ENCODE peak calls at places on chromosomes 7 and 10, in four cellular contexts. I is sigmoid colon, L is breast epithelium, Q is H1. J is an unnamed sample. For H3K4me1, the result is how much of the 10 kb centered on the place peaks cover.

GRCh38 chr10:125124907-125125306 is 35.5 kb downstream of the CTBP2 start:
- DNase-seq in I (peak), L (no peak), Q (no peak), J (no peak)

GRCh38 chr10:97534746-97535367 is 36.1 kb downstream of the UBTD1 start:
- DNase-seq in I (no peak), L (no peak), Q (no peak), J (peak)

GRCh38 chr10:17213646-17214349 is 12.3 kb upstream of the TRDMT1 start:
- DNase-seq in I (no peak), L (no peak), Q (no peak), J (no peak)

GRCh38 chr7:46281071-46281470 is 360.0 kb upstream of the IGFBP3 start:
- DNase-seq in I (no peak), L (no peak), Q (no peak), J (peak)

GRCh38 chr7:105926131-105926530 is 36.9 kb upstream of the CDHR3 start:
- DNase-seq in I (no peak), L (no peak), Q (no peak), J (no peak)

GRCh38 chr7:67618569-67619543 is 622.2 kb downstream of the TYW1 start:
- DNase-seq in I (no peak), L (no peak), Q (peak), J (peak)

GRCh38 chr10:115417585-115418265 is 324.6 kb downstream of the ATRNL1 start:
- DNase-seq in I (peak), L (no peak), Q (peak), J (peak)

GRCh38 chr10:72615985-72616384 is 9.9 kb downstream of the MICU1 start:
- DNase-seq in I (no peak), L (no peak), Q (no peak), J (no peak)

GRCh38 chr10:47361293-47361692 is 13.1 kb downstream of the RBP3 start:
- DNase-seq in I (no peak), L (peak), Q (peak), J (peak)

GRCh38 chr10:129941199-129942018 is 22.7 kb downstream of the EBF3 start:
- DNase-seq in I (peak), L (peak), Q (no peak), J (no peak)

GRCh38 chr10:37728830-37729229 is 128.6 kb downstream of the ZNF248 start:
- DNase-seq in I (peak), L (no peak), Q (no peak), J (no peak)

GRCh38 chr10:16494174-16494573 is 27.5 kb downstream of the C1QL3 start:
- DNase-seq in I (no peak), L (no peak), Q (no peak), J (no peak)

GRCh38 chr10:101103430-101103829 is 27.7 kb upstream of the TLX1 start:
- DNase-seq in I (no peak), L (no peak), Q (no peak), J (no peak)

GRCh38 chr7:56206420-56206819 is 90.2 kb upstream of the NUPR2 start:
- DNase-seq in I (no peak), L (no peak), Q (no peak), J (no peak)

GRCh38 chr10:71294091-71294561 is 24.9 kb upstream of the SLC29A3 start:
- DNase-seq in I (no peak), L (no peak), Q (no peak), J (no peak)

GRCh38 chr7:157009778-157010587 is 480 bp downstream of the MNX1 start:
- DNase-seq in I (no peak), L (no peak), Q (no peak), J (peak)

GRCh38 chr10:66925896-66926719 is at the start of gene LRRTM3:
- DNase-seq in I (peak), L (no peak), Q (peak), J (peak)

GRCh38 chr7:28666144-28666543 is 253.8 kb downstream of the CREB5 start:
- DNase-seq in I (no peak), L (no peak), Q (no peak), J (no peak)

GRCh38 chr10:72812798-72813430 is 80.6 kb upstream of the OIT3 start:
- DNase-seq in I (no peak), L (no peak), Q (no peak), J (no peak)

GRCh38 chr7:47254081-47255006 is 327.6 kb downstream of the TNS3 start:
- DNase-seq in I (peak), L (peak), Q (peak), J (peak)

GRCh38 chr10:48731141-48731540 is 46.5 kb downstream of the WDFY4 start:
- DNase-seq in I (no peak), L (no peak), Q (no peak), J (no peak)

GRCh38 chr10:7027913-7028808 is 382.7 kb downstream of the SFMBT2 start:
- DNase-seq in I (no peak), L (no peak), Q (no peak), J (no peak)

GRCh38 chr10:70558871-70559810 is 43.4 kb downstream of the PRF1 start:
- DNase-seq in I (peak), L (no peak), Q (no peak), J (peak)

GRCh38 chr7:693280-693679 is 33.2 kb upstream of the DNAAF5 start:
- DNase-seq in I (peak), L (peak), Q (no peak), J (no peak)

GRCh38 chr7:697259-697615 is 29.3 kb upstream of the DNAAF5 start:
- DNase-seq in I (peak), L (no peak), Q (no peak), J (no peak)

GRCh38 chr7:699260-700170 is 27.0 kb upstream of the DNAAF5 start:
- DNase-seq in I (peak), L (no peak), Q (no peak), J (no peak)

GRCh38 chr7:698515-699259 is 27.8 kb upstream of the DNAAF5 start:
- DNase-seq in I (peak), L (no peak), Q (no peak), J (no peak)

DNA sequence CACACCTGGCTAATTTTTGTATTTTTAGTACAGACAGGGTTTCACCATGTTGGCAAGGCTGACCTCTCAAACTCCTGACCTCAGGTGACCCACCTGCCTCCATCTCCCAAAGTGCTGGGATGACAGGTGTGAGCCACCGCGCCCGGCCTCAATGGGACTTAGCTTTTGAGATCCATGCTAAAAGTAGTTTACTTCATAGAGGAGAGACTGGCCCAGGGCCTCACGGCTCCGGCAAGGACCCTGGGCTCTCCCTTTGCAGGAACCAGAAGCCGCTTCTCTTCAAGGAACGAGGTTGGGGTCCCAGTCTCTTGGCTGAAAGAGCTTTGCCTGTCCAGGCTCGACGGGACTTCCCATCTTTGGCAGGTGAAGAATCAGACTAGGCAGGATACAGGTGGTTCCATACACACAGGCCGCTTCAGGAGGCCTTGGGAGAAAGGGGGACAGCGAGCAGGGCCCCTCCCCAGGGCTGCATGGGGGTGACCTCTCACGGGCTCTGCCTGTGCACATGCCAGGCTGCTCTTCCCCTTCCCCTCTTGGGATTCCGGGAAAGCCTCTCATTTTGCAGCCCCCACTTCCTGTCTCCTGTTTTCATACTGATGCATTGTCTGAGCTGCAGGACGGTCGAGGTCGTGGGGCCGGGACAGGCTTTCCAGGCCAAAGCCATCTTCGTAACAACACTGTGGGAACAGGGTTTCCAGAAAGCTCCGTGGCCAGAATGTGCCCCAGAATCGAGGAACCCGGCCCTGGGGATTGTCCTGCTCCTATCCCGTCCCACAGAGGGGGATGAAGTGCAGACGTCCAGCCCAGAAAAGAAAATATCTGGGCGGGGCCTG is 29.9 kb upstream of the DNAAF5 start:
- DNase-seq in I (peak), L (no peak), Q (no peak), J (no peak)
- TF ChIP-seq POLR2AphosphoS5 in I (peak), L (no peak), Q (no peak), J (no peak)

DNA sequence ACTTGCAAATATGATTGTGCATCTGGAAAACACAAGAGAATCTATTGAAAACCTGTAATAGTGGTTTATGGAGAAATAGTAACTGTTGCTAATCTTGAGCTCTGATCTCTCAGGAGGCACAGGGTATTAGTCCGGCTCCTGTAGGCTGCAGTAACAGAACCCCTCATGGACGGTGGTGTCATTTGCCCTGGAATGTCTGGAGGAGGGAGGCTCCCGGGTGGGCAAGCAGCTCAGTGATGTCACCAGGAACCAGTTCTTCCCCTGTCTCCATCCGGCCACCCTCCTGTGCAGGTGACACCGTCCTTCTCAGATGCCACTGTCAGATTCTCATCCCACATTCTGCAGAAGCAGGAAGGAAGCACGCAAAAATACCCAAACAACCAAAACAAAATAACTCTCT is 29.3 kb downstream of the INPP5A start:
- DNase-seq in I (peak), L (no peak), Q (no peak), J (no peak)
- H3K4me1 ChIP-seq in I (under half), L (under half), Q (under half), J (under half)

DNA sequence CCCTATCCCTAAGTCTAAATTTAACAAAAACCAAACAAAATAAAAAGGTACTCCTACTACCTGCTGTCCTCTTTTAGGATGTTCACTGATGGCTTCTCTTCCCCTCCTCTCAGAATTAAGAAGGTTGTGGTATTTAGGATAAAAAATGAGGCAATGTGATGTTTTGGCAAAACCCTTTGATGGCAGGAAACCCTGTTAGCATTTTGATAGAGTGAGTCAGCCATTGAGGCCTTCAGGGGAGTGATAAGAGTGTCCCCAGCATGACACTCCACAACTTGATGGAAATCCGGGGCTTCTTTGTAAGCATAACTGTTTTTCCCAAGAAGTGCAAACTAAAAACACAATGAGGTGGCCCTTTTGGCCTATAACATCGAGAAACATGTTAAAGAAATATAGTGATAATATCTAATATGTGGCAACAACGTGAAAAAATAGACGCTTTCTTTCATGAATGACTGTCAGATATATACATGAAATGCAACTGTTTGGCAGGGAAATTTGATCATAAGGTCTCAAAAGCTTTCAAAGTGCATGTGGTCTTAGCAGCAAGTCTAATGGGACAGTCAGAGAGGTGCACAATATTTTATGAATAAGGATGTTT is 55.0 kb downstream of the PRTFDC1 start:
- DNase-seq in I (no peak), L (no peak), Q (no peak), J (no peak)
- TF ChIP-seq POLR2AphosphoS5 in I (no peak), L (no peak), Q (no peak), J (no peak)

DNA sequence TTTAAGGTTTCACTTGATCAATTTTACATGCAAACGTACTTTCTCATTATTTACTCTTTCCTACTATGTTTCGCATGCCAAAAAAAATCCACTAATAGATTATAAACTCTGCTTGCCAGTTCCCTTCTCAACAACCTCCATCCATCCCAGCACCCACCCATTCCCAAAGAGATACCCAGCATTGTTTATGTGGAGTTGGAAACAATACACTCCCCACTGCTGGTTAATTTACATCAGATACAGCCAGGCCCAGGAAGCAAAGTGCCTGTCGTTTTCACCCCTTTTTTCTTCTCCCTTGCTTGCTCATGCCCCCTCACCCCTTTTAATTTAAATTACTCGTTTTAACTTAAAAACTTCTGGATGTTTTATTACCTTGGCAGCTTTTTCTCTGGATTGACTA is 59.9 kb downstream of the HIBADH start:
- DNase-seq in I (no peak), L (no peak), Q (peak), J (peak)
- H3K4me1 ChIP-seq in I (under half), L (under half), Q (under half), J (half or more)

GRCh38 chr7:40219917-40220316 is 85.1 kb downstream of the SUGCT start:
- DNase-seq in I (no peak), L (no peak), Q (no peak), J (no peak)

GRCh38 chr7:40223451-40224112 is 88.8 kb downstream of the SUGCT start:
- DNase-seq in I (no peak), L (no peak), Q (no peak), J (no peak)

GRCh38 chr7:40220421-40220911 is 85.7 kb downstream of the SUGCT start:
- DNase-seq in I (no peak), L (no peak), Q (no peak), J (no peak)

DNA sequence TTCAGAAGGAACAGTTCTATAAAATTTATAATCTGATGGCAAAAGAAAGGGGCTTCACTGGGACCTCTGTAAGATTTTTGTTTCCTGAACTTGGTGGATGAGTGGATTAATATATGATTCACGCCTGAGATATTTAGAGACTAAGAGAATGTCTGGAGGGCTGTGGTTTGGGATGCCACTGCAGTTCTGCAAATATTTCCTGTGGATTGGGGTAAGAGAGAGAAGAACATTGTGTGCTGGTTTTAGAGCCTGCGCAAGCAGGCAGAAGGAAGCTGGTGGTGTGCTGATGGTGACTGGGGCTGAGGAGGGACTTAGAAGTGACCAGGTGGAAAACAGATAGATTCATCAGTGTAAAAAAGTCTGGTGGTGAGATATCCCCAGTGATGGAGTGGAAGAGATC is 87.0 kb downstream of the SUGCT start:
- DNase-seq in I (no peak), L (no peak), Q (no peak), J (no peak)
- TF ChIP-seq POLR2AphosphoS5 in I (no peak), L (no peak), Q (no peak), J (no peak)

J was measured in GM23338.